ENCODE peak calls at places on chromosomes 3 and 15, in six cellular contexts. U, M, X, Z, J and C are unnamed samples. For H3K4me1, the result is how much of the 10 kb centered on the place peaks cover.

GRCh38 chr3:128167973-128168674 is 14.8 kb downstream of the EEFSEC start:
- DNase-seq in M (no peak), U (no peak), Z (no peak), X (no peak), J (no peak), C (no peak)

GRCh38 chr15:39976291-39977274 is 42.7 kb downstream of the EIF2AK4 start:
- DNase-seq in X (peak), Z (no peak), U (peak), J (peak), M (peak), C (no peak)

GRCh38 chr3:124759666-124760401 is 29.6 kb downstream of the UMPS start:
- DNase-seq in U (no peak), X (no peak), M (no peak), J (no peak), Z (no peak), C (no peak)

GRCh38 chr15:62672268-62672667 is 370.3 kb upstream of the TPM1 start:
- DNase-seq in M (no peak), U (no peak), Z (no peak), J (no peak), X (no peak), C (no peak)

GRCh38 chr3:128551464-128551863 is 58.5 kb upstream of the GATA2 start:
- DNase-seq in M (no peak), X (no peak), Z (no peak), U (no peak), J (peak), C (peak)

GRCh38 chr3:52277972-52278509 is 408 bp downstream of the WDR82 start:
- DNase-seq in Z (peak), J (no peak), U (no peak), M (no peak), X (peak), C (peak)

GRCh38 chr15:63060699-63061098 is 18.2 kb downstream of the TPM1 start:
- DNase-seq in M (no peak), U (no peak), J (no peak), X (no peak), Z (no peak), C (no peak)

GRCh38 chr3:136512391-136512790 is 239.8 kb downstream of the STAG1 start:
- DNase-seq in J (no peak), U (no peak), Z (no peak), M (no peak), X (no peak), C (no peak)

GRCh38 chr15:88858934-88859333 is 36.4 kb downstream of the HAPLN3 start:
- DNase-seq in U (no peak), Z (no peak), J (no peak), M (no peak), X (no peak), C (no peak)

GRCh38 chr3:14894085-14894484 is 53.3 kb upstream of the NR2C2 start:
- DNase-seq in U (no peak), Z (no peak), M (no peak), X (no peak), J (no peak), C (no peak)

GRCh38 chr3:100260081-100260684 is 609 bp upstream of the TBC1D23 start:
- DNase-seq in X (no peak), J (no peak), Z (peak), U (peak), M (peak), C (no peak)

GRCh38 chr15:51758645-51759044 is 7.2 kb downstream of the TMOD2 start:
- DNase-seq in X (no peak), J (peak), U (peak), M (peak), Z (no peak), C (peak)

GRCh38 chr3:107825556-107825955 is 265.3 kb downstream of the CD47 start:
- DNase-seq in X (no peak), Z (no peak), M (no peak), U (no peak), J (no peak), C (peak)

GRCh38 chr3:125582707-125583106 is 12.6 kb downstream of the OSBPL11 start:
- DNase-seq in M (no peak), U (no peak), X (no peak), Z (peak), J (no peak), C (no peak)

GRCh38 chr3:25423780-25424179 is 4.3 kb upstream of the RARB start:
- DNase-seq in U (no peak), M (no peak), X (no peak), J (no peak), Z (no peak), C (no peak)

GRCh38 chr15:99536422-99537033 is 29.3 kb upstream of the MEF2A start:
- DNase-seq in X (no peak), Z (no peak), M (no peak), U (no peak), J (no peak), C (no peak)

GRCh38 chr3:43024183-43024865 is 45.2 kb downstream of the GASK1A start:
- DNase-seq in U (no peak), Z (no peak), J (no peak), X (no peak), M (no peak), C (no peak)

GRCh38 chr3:58434990-58435389 is 1.4 kb upstream of the PDHB start:
- DNase-seq in U (no peak), J (no peak), X (no peak), M (no peak), Z (no peak), C (no peak)

GRCh38 chr15:62870216-62870615 is 172.3 kb upstream of the TPM1 start:
- DNase-seq in M (no peak), U (no peak), X (no peak), J (no peak), Z (no peak), C (no peak)

GRCh38 chr3:100231668-100232067 is 29.1 kb upstream of the TBC1D23 start:
- DNase-seq in Z (no peak), J (no peak), U (no peak), X (no peak), M (no peak), C (peak)

GRCh38 chr15:101189341-101189679 is 62.5 kb downstream of the CHSY1 start:
- DNase-seq in U (no peak), J (no peak), Z (no peak), M (no peak), X (no peak), C (no peak)

GRCh38 chr15:26038693-26039092 is 175.6 kb upstream of the ATP10A start:
- DNase-seq in J (no peak), Z (no peak), U (no peak), X (no peak), M (no peak), C (no peak)

GRCh38 chr3:9902372-9903237 is at the start of gene IL17RE:
- DNase-seq in U (peak), J (peak), X (peak), M (no peak), Z (peak), C (no peak)

GRCh38 chr3:72018339-72018984 is 233.5 kb upstream of the PROK2 start:
- DNase-seq in J (no peak), Z (peak), U (no peak), X (no peak), M (no peak), C (no peak)

GRCh38 chr3:89795506-89795905 is 688.1 kb downstream of the EPHA3 start:
- DNase-seq in U (no peak), Z (no peak), J (no peak), X (no peak), M (no peak), C (no peak)

GRCh38 chr3:63931290-63931689 is 19.1 kb upstream of the SCAANT1 start:
- DNase-seq in J (no peak), X (no peak), U (no peak), Z (no peak), M (no peak), C (no peak)

DNA sequence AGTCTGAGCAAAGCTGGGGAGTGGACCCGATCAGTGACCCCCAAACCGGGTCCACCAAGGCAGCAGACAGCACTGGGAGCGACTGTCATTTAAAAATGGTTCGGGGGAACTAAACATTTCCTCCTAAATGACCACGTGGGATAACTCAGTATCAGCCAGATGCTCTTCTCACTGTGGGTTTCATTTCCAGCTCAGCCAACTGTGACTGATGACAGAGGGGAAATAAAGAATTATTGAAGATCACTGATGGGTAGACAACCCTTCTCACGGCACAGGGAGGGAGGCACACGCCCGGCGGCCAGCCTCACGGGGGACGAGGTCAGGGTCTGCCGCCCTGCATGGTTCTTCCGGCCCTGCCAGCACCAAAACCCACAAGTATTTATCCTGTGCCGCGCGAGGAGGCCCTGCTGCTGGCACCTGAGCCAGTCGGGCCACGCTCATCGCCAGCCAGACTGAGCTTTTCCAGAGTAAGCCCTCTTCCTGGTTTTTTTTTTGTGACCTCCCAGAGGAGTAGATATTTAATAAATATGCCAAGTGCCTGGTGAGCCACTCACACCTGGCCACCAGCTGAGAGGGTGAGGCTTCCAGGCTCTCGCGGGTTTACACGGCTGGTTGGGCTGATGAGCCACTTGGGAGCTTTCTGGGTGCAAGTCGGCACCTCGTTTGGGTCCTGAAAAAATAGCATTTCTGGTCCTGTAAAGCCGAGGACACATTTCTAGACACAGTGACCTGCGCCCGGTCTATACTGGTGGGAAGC is 6.2 kb downstream of the MELTF start:
- DNase-seq in J (no peak), Z (no peak), M (no peak), X (no peak), U (no peak), C (no peak)
- H3K4me1 ChIP-seq in J (under half), Z (under half), M (under half), X (under half), U (under half), C (under half)

DNA sequence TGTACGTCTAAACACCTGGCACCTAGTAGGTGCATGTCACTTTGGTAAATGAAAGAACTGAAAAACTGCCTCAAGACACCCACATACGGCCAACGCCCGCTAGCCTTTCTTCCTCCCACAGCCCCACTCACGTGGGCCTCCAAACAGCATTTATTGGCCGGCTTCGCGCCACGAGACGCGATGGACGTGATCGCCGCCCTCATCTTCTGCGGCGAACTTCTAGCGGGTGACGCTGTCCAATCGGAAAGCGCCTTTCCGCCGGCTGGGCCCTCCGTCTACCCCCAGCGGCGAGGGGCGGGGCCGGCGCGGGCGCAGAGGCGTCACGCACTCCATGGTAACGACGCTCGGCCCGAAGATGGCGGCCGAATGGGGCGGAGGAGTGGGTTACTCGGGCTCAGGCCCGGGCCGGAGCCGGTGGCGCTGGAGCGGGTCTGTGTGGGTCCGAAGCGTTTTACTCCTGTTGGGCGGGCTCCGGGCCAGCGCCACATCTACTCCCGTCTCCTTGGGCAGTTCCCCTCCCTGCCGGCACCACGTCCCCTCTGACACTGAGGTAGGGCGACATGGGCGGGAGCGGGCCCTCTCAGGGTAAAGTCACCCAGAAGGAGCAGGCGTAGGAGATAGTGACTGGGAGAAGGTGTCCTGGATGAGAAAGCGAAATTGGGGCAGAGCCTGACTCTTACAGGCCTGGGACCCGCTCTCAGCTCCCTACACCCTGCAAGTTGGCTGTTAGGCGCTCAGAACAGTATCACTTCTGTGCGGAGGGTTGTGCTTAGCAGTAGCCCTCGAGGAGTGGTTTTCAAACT is at the start of gene LMLN:
- DNase-seq in Z (peak), X (peak), M (peak), J (peak), U (peak), C (peak)
- TF ChIP-seq EP300 in Z (peak), X (no peak), M (no peak), J (no peak), U (no peak), C (no peak)

DNA sequence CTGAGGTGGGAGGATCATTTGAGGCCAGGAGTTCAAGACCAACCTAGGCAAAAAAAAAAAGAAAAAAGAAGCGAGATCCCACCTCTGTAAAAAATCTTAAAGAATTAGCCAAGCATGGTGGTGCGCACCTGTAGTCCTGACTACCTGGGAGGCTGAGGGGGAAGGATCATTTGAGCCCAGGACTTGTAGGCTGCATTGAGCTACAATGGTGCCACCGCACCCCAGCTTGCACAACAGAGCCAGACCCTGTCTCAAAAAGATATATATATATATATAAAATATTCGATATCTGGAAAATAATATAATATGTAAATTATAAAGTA is 1.1 kb upstream of the IMP3 start:
- DNase-seq in J (no peak), M (no peak), X (no peak), U (no peak), Z (no peak), C (no peak)
- H3K4me3 ChIP-seq in J (no peak), M (no peak), X (no peak), U (no peak), Z (no peak), C (no peak)

GRCh38 chr15:57557267-57557666 is 34.4 kb upstream of the MYZAP start:
- DNase-seq in J (no peak), X (no peak), U (no peak), M (no peak), Z (no peak), C (no peak)

GRCh38 chr15:57557810-57558209 is 33.9 kb upstream of the MYZAP start:
- DNase-seq in M (no peak), J (no peak), U (no peak), X (no peak), Z (no peak), C (no peak)

GRCh38 chr15:57554821-57555185 is 36.9 kb upstream of the MYZAP start:
- DNase-seq in M (no peak), X (no peak), U (no peak), Z (no peak), J (no peak), C (no peak)

GRCh38 chr15:57555270-57555669 is 36.4 kb upstream of the MYZAP start:
- DNase-seq in X (no peak), Z (no peak), J (no peak), U (no peak), M (no peak), C (no peak)

GRCh38 chr15:57556040-57556439 is 35.7 kb upstream of the MYZAP start:
- DNase-seq in X (no peak), J (no peak), Z (no peak), U (no peak), M (no peak), C (no peak)
- H3K4me1 ChIP-seq in X (under half), J (under half), Z (under half), U (under half), M (under half), C (half or more)